ENCODE peak calls at places on chromosomes 16 and 17, in ten cellular contexts. H is nephron progenitor cell, F is cardiac muscle cell, S is dorsolateral prefrontal cortex, D is kidney epithelial cell, M is fibroblast of lung, N is lung, I is heart left ventricle, X is lower leg skin, J is HCT116. R is an unnamed sample.

GRCh38 chr17:79730769-79731483 is at the start of gene ENPP7:
- DNase-seq in H (no peak), F (no peak), S (no peak), D (no peak), M (no peak), N (no peak), I (no peak), X (no peak), J (no peak), R (no peak)

GRCh38 chr16:17362946-17363345 is 107.8 kb downstream of the XYLT1 start:
- DNase-seq in H (no peak), F (no peak), S (no peak), D (no peak), M (no peak), N (no peak), I (no peak), X (no peak), J (no peak), R (no peak)

GRCh38 chr17:56222255-56222654 is 69.0 kb downstream of the ANKFN1 start:
- DNase-seq in H (no peak), F (no peak), S (no peak), D (no peak), M (no peak), N (no peak), I (no peak), X (no peak), J (no peak), R (no peak)

GRCh38 chr16:57694556-57695377 is at the start of gene DRC7:
- DNase-seq in H (peak; percentile 67), F (peak; percentile 72), S (no peak), D (peak; percentile 39), M (peak; percentile 41), N (peak; percentile 48), I (peak; percentile 29), X (peak; percentile 30), J (peak; percentile 54), R (peak; percentile 46)

GRCh38 chr16:87474566-87474996 is 18.2 kb downstream of the ZCCHC14 start:
- DNase-seq in H (no peak), F (no peak), S (no peak), D (no peak), M (no peak), N (no peak), I (no peak), X (no peak), J (no peak), R (no peak)

GRCh38 chr17:880074-880870 is 98.1 kb downstream of the MRM3 start:
- DNase-seq in H (no peak), F (peak; percentile 38), S (no peak), D (no peak), M (no peak), N (no peak), I (peak; percentile 58), X (no peak), J (no peak), R (no peak)

GRCh38 chr17:35752471-35752870 is 568 bp downstream of the GAS2L2 start:
- DNase-seq in H (no peak), F (no peak), S (no peak), D (no peak), M (no peak), N (no peak), I (no peak), X (no peak), J (no peak), R (no peak)

GRCh38 chr17:39774043-39774442 is 36.3 kb downstream of the GRB7 start:
- DNase-seq in H (no peak), F (no peak), S (no peak), D (no peak), M (no peak), N (no peak), I (no peak), X (no peak), J (no peak), R (no peak)

GRCh38 chr17:43669971-43670644 is 8.4 kb upstream of the MEOX1 start:
- DNase-seq in H (peak; percentile 70), F (no peak), S (no peak), D (no peak), M (peak; percentile 17), N (no peak), I (no peak), X (no peak), J (no peak), R (peak; percentile 26)

GRCh38 chr16:21157632-21158031 is 842 bp upstream of the LDAF1 start:
- DNase-seq in H (no peak), F (no peak), S (no peak), D (no peak), M (no peak), N (no peak), I (no peak), X (no peak), J (no peak), R (peak; percentile 3)

GRCh38 chr17:80289631-80290030 is 29.0 kb downstream of the RNF213 start:
- DNase-seq in H (no peak), F (no peak), S (no peak), D (no peak), M (no peak), N (no peak), I (no peak), X (no peak), J (no peak), R (no peak)

GRCh38 chr17:61097786-61098185 is 301.9 kb upstream of the TBX2 start:
- DNase-seq in H (no peak), F (no peak), S (no peak), D (no peak), M (no peak), N (no peak), I (no peak), X (no peak), J (no peak), R (no peak)

GRCh38 chr17:15503731-15504130 is 36.3 kb upstream of the CDRT4 start:
- DNase-seq in H (no peak), F (no peak), S (no peak), D (no peak), M (no peak), N (no peak), I (no peak), X (no peak), J (no peak), R (no peak)

GRCh38 chr16:978403-978802 is 3.2 kb upstream of the SOX8 start:
- DNase-seq in H (no peak), F (no peak), S (no peak), D (no peak), M (no peak), N (no peak), I (no peak), X (no peak), J (no peak), R (no peak)

GRCh38 chr16:3195975-3196374 is 8.0 kb downstream of the OR1F1 start:
- DNase-seq in H (no peak), F (no peak), S (no peak), D (no peak), M (no peak), N (no peak), I (no peak), X (no peak), J (no peak), R (no peak)

GRCh38 chr17:62876063-62876462 is 67.9 kb upstream of the MARCHF10 start:
- DNase-seq in H (no peak), F (peak; percentile 26), S (no peak), D (no peak), M (no peak), N (no peak), I (no peak), X (no peak), J (no peak), R (no peak)

DNA sequence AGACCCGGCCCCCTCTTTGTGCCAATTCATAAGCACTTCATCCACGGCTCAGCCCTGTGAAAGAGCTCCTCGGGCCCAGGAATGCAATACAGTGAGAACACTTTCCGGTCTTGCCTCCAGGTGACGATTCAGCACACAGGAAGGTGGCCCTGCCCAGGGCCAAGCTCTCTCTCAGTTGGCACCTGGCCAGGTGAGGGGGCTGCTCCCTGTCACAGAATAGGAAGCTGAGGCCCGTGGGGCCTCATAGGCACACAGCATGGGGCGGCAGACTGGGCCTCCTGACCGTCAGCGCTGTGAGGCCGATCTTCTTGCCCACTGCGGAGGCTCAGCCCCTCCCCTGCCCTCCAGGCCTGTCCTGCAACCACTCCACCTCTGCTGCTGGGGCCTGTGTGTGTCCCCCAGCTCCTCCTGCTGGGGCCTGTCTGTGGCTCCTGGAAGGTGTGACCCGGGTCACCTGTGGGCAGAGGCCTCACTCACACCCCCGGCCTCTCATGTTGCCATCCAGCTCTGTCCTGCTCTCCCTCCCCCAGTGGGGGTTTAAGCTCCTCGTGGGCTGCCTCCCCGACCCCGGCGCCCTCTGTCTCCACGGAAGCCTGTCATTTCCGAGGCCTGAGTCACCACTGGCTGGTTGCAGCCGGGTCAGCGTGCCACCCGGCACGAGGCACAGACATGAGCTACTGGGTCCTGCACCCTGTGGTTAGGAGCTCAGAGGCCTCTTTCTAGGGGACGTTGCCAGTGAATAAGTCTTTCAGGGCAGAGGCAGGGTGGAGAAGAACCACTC is 114.4 kb downstream of the SEC14L1 start:
- DNase-seq in H (no peak), F (peak; percentile 77), S (no peak), D (peak; percentile 90), M (peak; percentile 88), N (peak; percentile 82), I (no peak), X (no peak), J (peak; percentile 89), R (no peak)
- TF ChIP-seq CTCF in H (no peak), F (no peak), S (no peak), D (no peak), M (no peak), N (no peak), I (no peak), X (no peak), J (no peak), R (no peak)

DNA sequence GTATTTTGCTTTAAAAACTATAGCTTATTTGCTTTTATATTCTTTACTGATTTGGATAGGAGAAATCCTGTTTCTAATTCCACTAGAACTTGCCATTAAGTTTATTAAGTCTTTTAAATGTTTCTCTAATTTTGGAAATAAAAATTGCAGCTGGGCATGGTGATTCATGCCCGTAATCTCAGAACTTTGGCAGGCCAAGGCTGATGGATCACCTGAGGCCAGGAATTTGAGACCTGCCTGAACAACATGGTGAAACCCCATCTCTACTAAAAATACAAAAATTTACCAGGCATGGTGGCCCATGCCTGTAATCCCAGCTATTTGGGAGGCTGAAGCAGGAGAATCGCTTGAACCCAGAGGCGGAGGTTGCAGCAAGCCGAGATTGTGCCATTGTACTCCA is 30.7 kb downstream of the DNAH17 start:
- DNase-seq in H (no peak), F (no peak), S (no peak), D (no peak), M (no peak), N (no peak), I (no peak), X (no peak), J (no peak), R (no peak)
- TF ChIP-seq CTCF in H (no peak), F (no peak), S (no peak), D (no peak), M (no peak), N (no peak), I (no peak), X (no peak), J (no peak), R (no peak)

GRCh38 chr16:35431829-35432663 is 1972.6 kb downstream of the TP53TG3F start:
- DNase-seq in H (no peak), F (no peak), S (no peak), D (no peak), M (no peak), N (no peak), I (no peak), X (no peak), J (no peak), R (peak; percentile 33)
- TF ChIP-seq CTCF in H (peak; percentile 9), F (no peak), S (peak; percentile 48), D (peak; percentile 34), M (peak; percentile 34), N (no peak), I (peak; percentile 25), X (no peak), J (peak; percentile 75), R (peak; percentile 67)

GRCh38 chr17:50466371-50467113 is 2.1 kb downstream of the CHAD start:
- DNase-seq in H (no peak), F (no peak), S (no peak), D (no peak), M (no peak), N (no peak), I (no peak), X (no peak), J (no peak), R (no peak)
- TF ChIP-seq CTCF in H (no peak), F (no peak), S (no peak), D (no peak), M (no peak), N (no peak), I (no peak), X (no peak), J (no peak), R (no peak)

R was measured in activated CD8-positive, alpha-beta T cell treated with anti-CD3 and anti-CD28 coated beads for 36 hours.